ENCODE peak calls at places on chromosomes 13 and 19, in nine cellular contexts. R is body of pancreas; D is CD4-positive, alpha-beta memory T cell; A is bronchial epithelial cell; E is stomach; K is ovary; Q is K562; C is GM23248; T is fibroblast of the aortic adventitia. O is an unnamed sample.

GRCh38 chr19:4987286-4987685 is 18.4 kb downstream of the KDM4B start:
- DNase-seq in R (no peak), D (no peak), A (no peak), E (no peak), K (no peak), Q (no peak), C (no peak), T (peak), O (no peak)

GRCh38 chr19:48540110-48540509 is 11.9 kb upstream of the SULT2B1 start:
- DNase-seq in R (no peak), D (no peak), A (no peak), E (no peak), K (no peak), Q (no peak), C (peak), T (no peak), O (no peak)

GRCh38 chr19:29841559-29842367 is 30.0 kb downstream of the CCNE1 start:
- DNase-seq in R (no peak), D (no peak), A (peak), E (no peak), K (no peak), Q (no peak), C (peak), T (peak), O (peak)

GRCh38 chr19:4589579-4590410 is 30.3 kb upstream of the SEMA6B start:
- DNase-seq in R (no peak), D (no peak), A (no peak), E (no peak), K (no peak), Q (peak), C (no peak), T (no peak), O (no peak)

GRCh38 chr19:44557933-44558332 is 28.5 kb upstream of the CEACAM20 start:
- DNase-seq in R (no peak), D (no peak), A (peak), E (no peak), K (no peak), Q (no peak), C (no peak), T (no peak), O (no peak)

GRCh38 chr19:45763691-45764294 is 5.3 kb downstream of the SIX5 start:
- DNase-seq in R (no peak), D (no peak), A (no peak), E (no peak), K (peak), Q (no peak), C (no peak), T (no peak), O (no peak)

GRCh38 chr13:21399741-21400140 is 59.4 kb downstream of the ZDHHC20 start:
- DNase-seq in R (no peak), D (peak), A (no peak), E (no peak), K (no peak), Q (no peak), C (peak), T (peak), O (no peak)

GRCh38 chr13:100203696-100204367 is 114.9 kb downstream of the PCCA start:
- DNase-seq in R (no peak), D (peak), A (peak), E (no peak), K (no peak), Q (no peak), C (peak), T (peak), O (no peak)

GRCh38 chr13:51865838-51866237 is 4.1 kb downstream of the CCDC70 start:
- DNase-seq in R (no peak), D (no peak), A (no peak), E (no peak), K (no peak), Q (no peak), C (no peak), T (no peak), O (no peak)

GRCh38 chr13:30142502-30143211 is 164.7 kb downstream of the KATNAL1 start:
- DNase-seq in R (peak), D (peak), A (peak), E (no peak), K (peak), Q (no peak), C (peak), T (peak), O (peak)

GRCh38 chr19:48558018-48558684 is 6.2 kb downstream of the SULT2B1 start:
- DNase-seq in R (no peak), D (no peak), A (peak), E (peak), K (no peak), Q (peak), C (peak), T (peak), O (no peak)

GRCh38 chr19:19460761-19461265 is 54.5 kb downstream of the TSSK6 start:
- DNase-seq in R (no peak), D (peak), A (no peak), E (peak), K (peak), Q (no peak), C (peak), T (peak), O (peak)

GRCh38 chr13:111640476-111640875 is 320.0 kb downstream of the TEX29 start:
- DNase-seq in R (no peak), D (no peak), A (no peak), E (no peak), K (no peak), Q (no peak), C (no peak), T (no peak), O (no peak)

GRCh38 chr13:113669231-113669870 is 2.3 kb downstream of the GRK1 start:
- DNase-seq in R (no peak), D (no peak), A (no peak), E (peak), K (peak), Q (no peak), C (no peak), T (no peak), O (peak)

GRCh38 chr19:41911889-41912731 is 16.1 kb downstream of the ERFL start:
- DNase-seq in R (no peak), D (no peak), A (no peak), E (no peak), K (no peak), Q (no peak), C (no peak), T (no peak), O (no peak)

GRCh38 chr19:10637894-10638293 is 12.5 kb downstream of the SLC44A2 start:
- DNase-seq in R (no peak), D (no peak), A (no peak), E (no peak), K (no peak), Q (no peak), C (no peak), T (no peak), O (no peak)

GRCh38 chr19:17282488-17283256 is 971 bp downstream of the ANKLE1 start:
- DNase-seq in R (peak), D (peak), A (peak), E (peak), K (peak), Q (peak), C (peak), T (peak), O (peak)

GRCh38 chr13:41008349-41008980 is 10.7 kb downstream of the ELF1 start:
- DNase-seq in R (no peak), D (no peak), A (peak), E (no peak), K (no peak), Q (no peak), C (peak), T (peak), O (no peak)

GRCh38 chr19:29006057-29006735 is 206.8 kb downstream of the UQCRFS1 start:
- DNase-seq in R (no peak), D (no peak), A (no peak), E (no peak), K (no peak), Q (no peak), C (peak), T (peak), O (peak)

GRCh38 chr13:30222253-30222652 is 85.1 kb downstream of the KATNAL1 start:
- DNase-seq in R (no peak), D (no peak), A (no peak), E (no peak), K (no peak), Q (no peak), C (peak), T (no peak), O (no peak)

GRCh38 chr13:22357132-22357531 is 686.3 kb downstream of the FGF9 start:
- DNase-seq in R (no peak), D (no peak), A (peak), E (no peak), K (no peak), Q (no peak), C (no peak), T (no peak), O (no peak)

GRCh38 chr13:79392882-79393563 is 13.0 kb downstream of the RBM26 start:
- DNase-seq in R (no peak), D (peak), A (peak), E (no peak), K (no peak), Q (no peak), C (peak), T (peak), O (no peak)

GRCh38 chr13:84844473-84844872 is 954.7 kb downstream of the SLITRK6 start:
- DNase-seq in R (no peak), D (no peak), A (peak), E (no peak), K (no peak), Q (no peak), C (no peak), T (no peak), O (no peak)

GRCh38 chr19:19214892-19215291 is 3.1 kb downstream of the NCAN start:
- DNase-seq in R (peak), D (peak), A (peak), E (no peak), K (no peak), Q (peak), C (peak), T (peak), O (peak)

GRCh38 chr19:31980851-31981250 is 364.6 kb upstream of the ZNF507 start:
- DNase-seq in R (no peak), D (no peak), A (no peak), E (no peak), K (no peak), Q (no peak), C (no peak), T (no peak), O (no peak)

GRCh38 chr19:38691938-38692457 is 44.5 kb downstream of the ACTN4 start:
- DNase-seq in R (no peak), D (no peak), A (no peak), E (no peak), K (peak), Q (no peak), C (peak), T (peak), O (peak)

GRCh38 chr13:112182831-112183543 is 116.0 kb downstream of the SOX1 start:
- DNase-seq in R (no peak), D (no peak), A (no peak), E (no peak), K (no peak), Q (no peak), C (no peak), T (no peak), O (no peak)

GRCh38 chr19:31002852-31003251 is 346.4 kb downstream of the TSHZ3 start:
- DNase-seq in R (no peak), D (no peak), A (no peak), E (no peak), K (no peak), Q (no peak), C (no peak), T (no peak), O (no peak)

GRCh38 chr19:55398200-55398947 is 9.2 kb downstream of the UBE2S start:
- DNase-seq in R (no peak), D (no peak), A (no peak), E (no peak), K (no peak), Q (no peak), C (no peak), T (no peak), O (no peak)
- H3K4me3 ChIP-seq in R (no peak), D (no peak), A (no peak), E (no peak), K (no peak), Q (no peak), C (no peak), T (no peak), O (no peak)

DNA sequence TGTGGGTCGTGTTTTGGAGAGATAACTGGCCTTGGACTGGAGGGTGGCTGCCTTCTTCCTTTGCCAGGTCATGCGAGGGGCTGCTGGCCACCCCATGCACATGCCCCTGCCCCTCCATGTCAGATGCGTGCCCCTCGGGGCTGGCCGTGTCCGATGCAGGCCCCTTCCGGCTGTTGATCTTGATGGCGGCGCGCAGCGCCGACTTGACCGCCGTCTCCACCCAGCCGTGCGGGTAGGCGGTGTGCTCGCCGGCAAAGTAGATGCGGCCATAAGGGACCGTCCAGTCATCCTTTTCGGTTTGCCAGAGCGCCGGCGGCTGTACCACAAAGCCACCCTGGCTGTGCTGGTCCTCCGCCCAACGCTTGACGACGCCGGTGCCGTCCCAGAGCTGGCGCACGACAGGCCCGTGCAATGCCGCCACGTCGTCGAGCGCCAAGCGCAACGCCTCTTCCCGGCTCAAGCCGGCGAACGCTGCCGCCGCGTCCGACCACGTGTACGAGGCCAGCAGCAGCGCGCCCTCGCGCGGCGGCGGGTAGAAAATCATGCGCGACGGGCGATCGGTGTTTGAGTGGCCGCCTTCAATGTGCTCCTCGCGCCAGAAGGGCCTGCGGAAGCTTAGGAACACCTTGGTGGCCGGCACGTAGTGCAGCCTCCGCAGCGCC is 6.9 kb downstream of the IL4I1 start:
- DNase-seq in R (peak), D (peak), A (peak), E (peak), K (peak), Q (peak), C (peak), T (peak), O (peak)
- H3K4me3 ChIP-seq in R (no peak), D (no peak), A (peak), E (peak), K (peak), Q (peak), C (no peak), T (peak), O (no peak)

GRCh38 chr13:32988588-32989256 is 27.5 kb upstream of the KL start:
- DNase-seq in R (no peak), D (no peak), A (no peak), E (no peak), K (no peak), Q (no peak), C (peak), T (peak), O (no peak)
- H3K4me3 ChIP-seq in R (no peak), D (no peak), A (no peak), E (no peak), K (no peak), Q (no peak), C (no peak), T (no peak), O (no peak)

DNA sequence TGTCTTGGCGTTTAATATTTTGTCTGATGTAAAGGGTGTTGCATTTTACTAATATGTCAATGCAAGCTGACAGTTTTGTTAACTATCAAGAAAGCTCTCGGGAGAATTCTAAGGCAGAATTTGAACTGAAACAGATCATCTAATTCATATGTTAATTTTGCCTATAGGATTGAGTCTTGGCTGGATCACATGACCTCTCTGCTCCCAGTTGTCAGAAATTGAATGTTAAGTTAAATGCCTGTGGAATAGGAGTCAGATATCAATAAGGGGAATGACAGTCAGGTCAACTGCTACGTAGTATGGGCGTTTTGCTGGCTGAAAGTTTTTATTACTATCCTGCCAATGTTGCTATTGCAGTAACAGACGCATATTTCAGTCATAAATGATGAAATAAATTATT is 358.5 kb downstream of the MYO16 start:
- DNase-seq in R (no peak), D (no peak), A (no peak), E (no peak), K (no peak), Q (no peak), C (no peak), T (no peak), O (no peak)
- H3K4me3 ChIP-seq in R (no peak), D (no peak), A (no peak), E (no peak), K (no peak), Q (no peak), C (no peak), T (no peak), O (no peak)

GRCh38 chr19:1239796-1240737 is 1.5 kb upstream of the ATP5F1D start:
- DNase-seq in R (peak), D (peak), A (peak), E (peak), K (peak), Q (peak), C (peak), T (peak), O (peak)
- H3K4me3 ChIP-seq in R (no peak), D (no peak), A (peak), E (peak), K (peak), Q (peak), C (peak), T (peak), O (no peak)

GRCh38 chr19:1042689-1043511 is 3.0 kb downstream of the ABCA7 start:
- DNase-seq in R (no peak), D (no peak), A (no peak), E (no peak), K (no peak), Q (no peak), C (no peak), T (no peak), O (no peak)

GRCh38 chr19:1040476-1041271 is 767 bp downstream of the ABCA7 start:
- DNase-seq in R (peak), D (peak), A (peak), E (peak), K (no peak), Q (peak), C (peak), T (peak), O (peak)

GRCh38 chr19:1039646-1040475 is at the start of gene ABCA7:
- DNase-seq in R (peak), D (peak), A (peak), E (peak), K (peak), Q (peak), C (peak), T (peak), O (peak)

GRCh38 chr19:1041835-1042685 is 2.2 kb downstream of the ABCA7 start:
- DNase-seq in R (peak), D (no peak), A (no peak), E (peak), K (no peak), Q (peak), C (peak), T (no peak), O (no peak)

DNA sequence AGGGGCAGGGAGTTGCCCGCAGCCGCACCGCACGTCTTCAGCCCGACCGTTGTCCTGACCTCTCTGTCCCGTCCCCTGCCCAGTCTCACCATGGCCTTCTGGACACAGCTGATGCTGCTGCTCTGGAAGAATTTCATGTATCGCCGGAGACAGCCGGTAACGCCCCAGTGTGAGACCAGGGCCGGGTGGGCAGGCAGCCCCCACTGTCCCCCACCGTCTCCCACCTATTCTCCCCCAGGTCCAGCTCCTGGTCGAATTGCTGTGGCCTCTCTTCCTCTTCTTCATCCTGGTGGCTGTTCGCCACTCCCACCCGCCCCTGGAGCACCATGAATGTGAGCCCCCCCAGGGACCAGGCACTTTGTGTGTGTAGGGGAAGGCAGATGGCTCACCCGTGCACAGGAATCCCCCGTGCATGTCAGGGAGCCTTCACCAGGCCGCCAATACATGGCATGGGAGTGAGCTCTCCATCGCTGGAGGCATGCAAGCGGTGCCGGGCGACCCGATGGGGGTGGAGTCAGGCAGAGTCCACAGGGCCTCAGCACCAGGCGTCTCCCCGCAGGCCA is 1.4 kb downstream of the ABCA7 start:
- DNase-seq in R (no peak), D (no peak), A (no peak), E (no peak), K (no peak), Q (no peak), C (no peak), T (no peak), O (no peak)
- H3K4me3 ChIP-seq in R (no peak), D (no peak), A (no peak), E (peak), K (no peak), Q (peak), C (peak), T (peak), O (no peak)

GRCh38 chr19:53942001-53942786 is 20.5 kb upstream of the CACNG8 start:
- DNase-seq in R (no peak), D (no peak), A (no peak), E (no peak), K (no peak), Q (peak), C (peak), T (no peak), O (no peak)
- H3K4me3 ChIP-seq in R (no peak), D (no peak), A (no peak), E (no peak), K (no peak), Q (no peak), C (no peak), T (no peak), O (no peak)

DNA sequence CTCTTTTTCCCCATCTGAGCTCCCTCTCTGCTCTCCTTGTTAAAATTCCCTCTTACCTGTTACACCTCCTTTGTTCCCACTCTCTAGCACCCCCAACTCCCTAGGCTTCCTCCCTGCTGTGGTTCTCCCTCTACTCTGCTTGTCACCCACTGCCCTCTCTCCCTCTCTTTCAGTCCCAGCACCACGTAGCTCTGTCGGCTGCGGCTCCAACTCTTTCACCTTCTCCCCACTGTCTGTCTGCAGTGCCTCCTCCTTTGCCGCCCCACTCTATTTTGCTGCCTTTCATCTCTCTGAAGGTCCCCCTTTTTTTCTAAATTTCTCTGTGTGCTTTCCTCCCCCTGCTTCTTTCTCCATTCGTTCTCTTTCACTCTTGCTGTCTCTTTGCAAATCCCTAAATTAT is 1.1 kb downstream of the ZNF836 start:
- DNase-seq in R (no peak), D (no peak), A (no peak), E (no peak), K (no peak), Q (no peak), C (peak), T (no peak), O (no peak)
- H3K4me3 ChIP-seq in R (peak), D (peak), A (peak), E (peak), K (peak), Q (peak), C (peak), T (peak), O (peak)

O was measured in aorta.